ENCODE peak calls at places on chromosome 9, in five cellular contexts. Y is choroid plexus epithelial cell, D is mucosa of descending colon, Z is cardiac fibroblast, H is fibroblast of mammary gland. A is an unnamed sample.

GRCh38 chr9:134287591-134288518 is 38.4 kb upstream of the RXRA start:
- DNase-seq in H (no peak), Z (no peak), Y (no peak), D (peak), A (no peak)

GRCh38 chr9:38141751-38142150 is 72.7 kb upstream of the SHB start:
- DNase-seq in D (no peak), Z (peak), Y (peak), H (peak), A (peak)

GRCh38 chr9:89606049-89606481 is 1.3 kb downstream of the GADD45G start:
- DNase-seq in Z (peak), H (peak), Y (peak), D (peak), A (peak)

GRCh38 chr9:95341262-95342011 is 23.9 kb upstream of the FANCC start:
- DNase-seq in D (no peak), Y (peak), Z (peak), H (peak), A (peak)

GRCh38 chr9:25505644-25506043 is 172.6 kb downstream of the TUSC1 start:
- DNase-seq in Y (no peak), H (no peak), D (no peak), Z (no peak), A (no peak)

GRCh38 chr9:133238272-133238850 is 29.3 kb upstream of the OBP2B start:
- DNase-seq in D (peak), H (peak), Y (peak), Z (peak), A (no peak)

GRCh38 chr9:90003046-90003355 is 398.2 kb downstream of the GADD45G start:
- DNase-seq in H (no peak), Y (no peak), D (no peak), Z (no peak), A (no peak)

GRCh38 chr9:133701981-133702797 is 36.0 kb downstream of the SARDH start:
- DNase-seq in H (no peak), Z (no peak), D (peak), Y (peak), A (no peak)

GRCh38 chr9:70043689-70044449 is at the start of gene MAMDC2:
- DNase-seq in Y (peak), Z (peak), D (peak), H (peak), A (peak)

GRCh38 chr9:94941211-94941875 is 214.8 kb downstream of the AOPEP start:
- DNase-seq in Y (no peak), H (peak), Z (peak), D (no peak), A (no peak)

GRCh38 chr9:8297047-8297446 is 497.5 kb upstream of the DMAC1 start:
- DNase-seq in D (no peak), Z (no peak), H (no peak), Y (no peak), A (no peak)

GRCh38 chr9:90881648-90882047 is 80.0 kb downstream of the SYK start:
- DNase-seq in H (no peak), Z (no peak), Y (peak), D (no peak), A (no peak)

GRCh38 chr9:90544488-90544887 is 98.1 kb downstream of the DIRAS2 start:
- DNase-seq in Y (no peak), H (no peak), Z (no peak), D (no peak), A (no peak)

GRCh38 chr9:128271112-128271511 is 4.7 kb downstream of the GOLGA2 start:
- DNase-seq in Y (no peak), H (no peak), Z (no peak), D (no peak), A (peak)

GRCh38 chr9:101121836-101122399 is 93.4 kb downstream of the PLPPR1 start:
- DNase-seq in D (no peak), Y (no peak), Z (no peak), H (no peak), A (no peak)

GRCh38 chr9:114288233-114289051 is 34.5 kb upstream of the ORM1 start:
- DNase-seq in Z (peak), D (peak), H (peak), Y (peak), A (peak)

GRCh38 chr9:129836342-129837007 is 1.2 kb downstream of the USP20 start:
- DNase-seq in Y (no peak), H (no peak), D (peak), Z (no peak), A (no peak)

GRCh38 chr9:111110805-111111204 is 72.5 kb upstream of the LPAR1 start:
- DNase-seq in Y (no peak), D (no peak), H (no peak), Z (no peak), A (no peak)

GRCh38 chr9:14313951-14314423 is at the start of gene NFIB:
- DNase-seq in Y (peak), H (peak), D (peak), Z (peak), A (peak)

GRCh38 chr9:84317563-84317962 is 23.0 kb downstream of the SLC28A3 start:
- DNase-seq in Z (no peak), H (no peak), Y (no peak), D (no peak), A (no peak)

GRCh38 chr9:113538646-113539430 is 75.3 kb downstream of the RGS3 start:
- DNase-seq in H (no peak), Y (no peak), D (no peak), Z (no peak), A (no peak)

GRCh38 chr9:2602704-2603116 is 18.9 kb upstream of the VLDLR start:
- DNase-seq in D (no peak), Z (no peak), Y (no peak), H (no peak), A (peak)

GRCh38 chr9:93197670-93198069 is 13.7 kb downstream of the WNK2 start:
- DNase-seq in Z (no peak), H (no peak), D (peak), Y (no peak), A (no peak)

GRCh38 chr9:112174223-112174964 is 703 bp downstream of the SUSD1 start:
- DNase-seq in Z (peak), H (peak), D (peak), Y (peak), A (peak)

GRCh38 chr9:95091971-95092320 is 225.6 kb downstream of the FANCC start:
- DNase-seq in Y (peak), H (peak), Z (peak), D (no peak), A (peak)

GRCh38 chr9:98855592-98855991 is 48.1 kb downstream of the GALNT12 start:
- DNase-seq in Z (no peak), D (no peak), H (no peak), Y (no peak), A (no peak)
- H3K4me3 ChIP-seq in Z (no peak), D (no peak), H (no peak), Y (no peak), A (no peak)

GRCh38 chr9:116090030-116090770 is 63.4 kb upstream of the PAPPA start:
- DNase-seq in H (peak), D (no peak), Z (peak), Y (no peak), A (peak)

GRCh38 chr9:116087751-116088194 is 65.8 kb upstream of the PAPPA start:
- DNase-seq in Z (peak), D (no peak), H (peak), Y (peak), A (peak)

GRCh38 chr9:116084497-116084896 is 69.1 kb upstream of the PAPPA start:
- DNase-seq in Y (no peak), Z (no peak), H (no peak), D (no peak), A (no peak)

GRCh38 chr9:116087246-116087645 is 66.3 kb upstream of the PAPPA start:
- DNase-seq in Y (peak), H (peak), Z (peak), D (no peak), A (peak)

GRCh38 chr9:116088396-116088795 is 65.2 kb upstream of the PAPPA start:
- DNase-seq in Y (peak), H (no peak), D (no peak), Z (no peak), A (no peak)
- H3K4me3 ChIP-seq in Y (no peak), H (no peak), D (no peak), Z (no peak), A (no peak)

GRCh38 chr9:117744390-117744789 is 40.2 kb downstream of the TLR4 start:
- DNase-seq in D (no peak), Y (no peak), Z (no peak), H (no peak), A (no peak)
- H3K4me3 ChIP-seq in D (no peak), Y (peak), Z (no peak), H (no peak), A (no peak)

DNA sequence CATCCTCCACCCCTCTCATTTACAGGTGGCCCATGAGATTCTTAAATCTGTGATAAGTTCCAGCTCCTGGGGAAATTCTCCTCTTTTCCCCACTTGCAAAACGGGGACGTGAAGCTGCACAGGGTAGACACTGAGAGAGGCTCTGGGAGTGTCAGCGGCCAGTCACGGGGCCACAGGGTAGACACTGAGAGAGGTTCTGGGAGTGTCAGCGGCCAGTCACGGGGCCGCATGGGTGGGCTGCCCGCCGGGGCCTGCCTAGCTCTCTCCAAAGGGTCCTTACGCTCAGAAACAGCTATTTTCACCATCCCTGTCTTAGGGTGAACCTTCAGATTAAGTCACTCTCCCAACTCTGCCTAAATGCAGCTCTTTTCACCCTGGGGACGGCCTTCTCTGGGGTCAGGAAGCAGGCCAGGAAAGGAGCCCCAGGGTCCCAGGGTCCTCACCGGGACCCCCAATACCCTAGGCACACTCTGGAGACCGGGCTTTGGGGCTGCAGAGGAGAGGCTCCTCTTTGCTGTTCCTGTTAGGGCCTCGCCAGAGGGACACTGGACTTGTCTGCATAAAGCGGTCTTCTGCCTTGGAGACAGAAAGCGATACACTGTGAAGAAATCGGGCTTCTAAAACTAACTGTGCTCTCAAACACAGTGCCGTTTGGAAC is 1.5 kb downstream of the FAM78A start:
- DNase-seq in H (no peak), Y (no peak), D (peak), Z (peak), A (no peak)
- H3K4me3 ChIP-seq in H (no peak), Y (no peak), D (no peak), Z (no peak), A (no peak)

GRCh38 chr9:123550012-123550411 is 194.0 kb downstream of the CRB2 start:
- DNase-seq in H (no peak), Y (no peak), Z (no peak), D (no peak), A (no peak)
- H3K4me3 ChIP-seq in H (no peak), Y (no peak), Z (no peak), D (no peak), A (no peak)

DNA sequence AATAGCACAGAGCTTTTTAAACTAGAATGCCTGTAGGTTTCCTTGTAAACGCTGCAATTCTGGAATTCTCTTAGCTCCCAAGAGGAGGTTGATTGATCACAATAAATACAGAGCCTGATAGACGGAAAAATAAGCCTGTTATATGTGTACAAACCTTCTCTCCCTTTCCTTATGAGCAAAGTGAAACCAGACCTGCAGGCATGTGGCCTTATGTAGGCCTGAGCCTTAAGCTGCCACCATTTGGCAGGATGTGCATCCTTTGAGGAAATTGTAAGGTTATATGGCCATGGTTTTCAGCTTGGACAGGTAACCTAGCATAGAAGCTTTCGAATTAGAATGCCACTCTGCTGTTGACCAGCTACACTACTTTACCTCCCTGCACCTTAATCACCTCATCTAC is 49.1 kb downstream of the PRKACG start:
- DNase-seq in Z (no peak), H (no peak), Y (no peak), D (no peak), A (no peak)
- H3K4me3 ChIP-seq in Z (no peak), H (no peak), Y (no peak), D (no peak), A (no peak)

GRCh38 chr9:125759812-125760134 is 12.6 kb downstream of the PBX3 start:
- DNase-seq in Y (peak), D (no peak), Z (peak), H (no peak), A (no peak)
- H3K4me3 ChIP-seq in Y (peak), D (no peak), Z (peak), H (no peak), A (no peak)

GRCh38 chr9:4080889-4081548 is 218.8 kb downstream of the GLIS3 start:
- DNase-seq in D (no peak), H (no peak), Z (no peak), Y (no peak), A (no peak)

GRCh38 chr9:4081948-4082347 is 217.9 kb downstream of the GLIS3 start:
- DNase-seq in D (no peak), Y (no peak), H (no peak), Z (no peak), A (no peak)

GRCh38 chr9:4082948-4083347 is 216.9 kb downstream of the GLIS3 start:
- DNase-seq in H (no peak), D (no peak), Y (no peak), Z (no peak), A (no peak)

GRCh38 chr9:4079906-4080305 is 220.0 kb downstream of the GLIS3 start:
- DNase-seq in H (no peak), Z (no peak), Y (no peak), D (no peak), A (no peak)

GRCh38 chr9:4081549-4081895 is 218.3 kb downstream of the GLIS3 start:
- DNase-seq in D (no peak), H (peak), Y (peak), Z (no peak), A (no peak)
- H3K4me3 ChIP-seq in D (no peak), H (no peak), Y (no peak), Z (no peak), A (no peak)

GRCh38 chr9:121302341-121302740 is 34.4 kb downstream of the GSN start:
- DNase-seq in Z (no peak), Y (no peak), D (no peak), H (no peak), A (no peak)
- H3K4me3 ChIP-seq in Z (no peak), Y (no peak), D (no peak), H (no peak), A (no peak)

DNA sequence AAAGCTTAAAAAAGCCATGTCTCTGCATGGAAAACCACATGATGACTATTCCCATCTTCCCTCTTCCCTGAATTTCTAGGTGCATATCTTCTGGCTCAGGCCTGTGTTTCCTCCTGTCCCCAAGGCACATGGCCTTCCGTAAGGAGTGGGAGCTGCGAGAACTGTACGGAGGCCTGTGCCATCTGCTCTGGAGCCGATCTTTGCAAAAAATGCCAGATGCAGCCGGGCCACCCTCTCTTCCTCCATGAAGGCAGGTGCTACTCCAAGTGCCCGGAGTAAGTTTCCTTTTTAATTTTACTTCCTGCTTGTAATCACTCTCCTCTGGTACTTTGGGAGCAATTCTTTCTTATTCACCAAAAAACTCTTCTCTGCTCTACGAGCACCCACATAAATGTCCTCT is 83.6 kb downstream of the RFK start:
- DNase-seq in Y (no peak), H (no peak), Z (no peak), D (no peak), A (no peak)
- H3K4me3 ChIP-seq in Y (no peak), H (no peak), Z (no peak), D (no peak), A (no peak)